ENCODE peak calls at places on chromosomes 1 and 21, in eight cellular contexts. One of them, this sample, is unnamed.

GRCh38 chr1:38152351-38153082 is 105.9 kb upstream of the POU3F1 start:
- DNase-seq in caudate nucleus: no peak
- DNase-seq in astrocyte of the spinal cord: no peak
- DNase-seq in breast epithelium: peak
- DNase-seq in activated naive CD4-positive, alpha-beta T cell treated with anti-CD3 and anti-CD28 coated beads, Interleukin-2, amount 10 ng/mL, durations not matched to agents 7 days and 5 days: no peak
- DNase-seq in HT-29: peak
- DNase-seq in CD4-positive, alpha-beta T cell: no peak
- DNase-seq in HS-5: no peak
- DNase-seq in this sample: peak

GRCh38 chr21:31711326-31711725 is 20.6 kb downstream of the SCAF4 start:
- DNase-seq in caudate nucleus: no peak
- DNase-seq in astrocyte of the spinal cord: no peak
- DNase-seq in breast epithelium: no peak
- DNase-seq in activated naive CD4-positive, alpha-beta T cell treated with anti-CD3 and anti-CD28 coated beads, Interleukin-2, amount 10 ng/mL, durations not matched to agents 7 days and 5 days: no peak
- DNase-seq in HT-29: no peak
- DNase-seq in CD4-positive, alpha-beta T cell: no peak
- DNase-seq in HS-5: no peak
- DNase-seq in this sample: no peak

GRCh38 chr1:18882511-18882910 is 19.8 kb downstream of the ALDH4A1 start:
- DNase-seq in caudate nucleus: no peak
- DNase-seq in astrocyte of the spinal cord: no peak
- DNase-seq in breast epithelium: no peak
- DNase-seq in activated naive CD4-positive, alpha-beta T cell treated with anti-CD3 and anti-CD28 coated beads, Interleukin-2, amount 10 ng/mL, durations not matched to agents 7 days and 5 days: no peak
- DNase-seq in HT-29: no peak
- DNase-seq in CD4-positive, alpha-beta T cell: no peak
- DNase-seq in HS-5: no peak
- DNase-seq in this sample: no peak

GRCh38 chr1:224959656-224960055 is 30.2 kb downstream of the DNAH14 start:
- DNase-seq in caudate nucleus: no peak
- DNase-seq in astrocyte of the spinal cord: no peak
- DNase-seq in breast epithelium: no peak
- DNase-seq in activated naive CD4-positive, alpha-beta T cell treated with anti-CD3 and anti-CD28 coated beads, Interleukin-2, amount 10 ng/mL, durations not matched to agents 7 days and 5 days: no peak
- DNase-seq in HT-29: no peak
- DNase-seq in CD4-positive, alpha-beta T cell: no peak
- DNase-seq in HS-5: no peak
- DNase-seq in this sample: no peak

GRCh38 chr1:11473635-11474034 is 5.3 kb upstream of the DISP3 start:
- DNase-seq in caudate nucleus: no peak
- DNase-seq in astrocyte of the spinal cord: no peak
- DNase-seq in breast epithelium: no peak
- DNase-seq in activated naive CD4-positive, alpha-beta T cell treated with anti-CD3 and anti-CD28 coated beads, Interleukin-2, amount 10 ng/mL, durations not matched to agents 7 days and 5 days: peak
- DNase-seq in HT-29: peak
- DNase-seq in CD4-positive, alpha-beta T cell: no peak
- DNase-seq in HS-5: no peak
- DNase-seq in this sample: no peak

GRCh38 chr1:108009603-108010195 is 44.7 kb upstream of the VAV3 start:
- DNase-seq in caudate nucleus: no peak
- DNase-seq in astrocyte of the spinal cord: peak
- DNase-seq in breast epithelium: no peak
- DNase-seq in activated naive CD4-positive, alpha-beta T cell treated with anti-CD3 and anti-CD28 coated beads, Interleukin-2, amount 10 ng/mL, durations not matched to agents 7 days and 5 days: no peak
- DNase-seq in HT-29: no peak
- DNase-seq in CD4-positive, alpha-beta T cell: no peak
- DNase-seq in HS-5: peak
- DNase-seq in this sample: no peak

GRCh38 chr1:81954388-81955023 is 153.8 kb downstream of the ADGRL2 start:
- DNase-seq in caudate nucleus: no peak
- DNase-seq in astrocyte of the spinal cord: no peak
- DNase-seq in breast epithelium: no peak
- DNase-seq in activated naive CD4-positive, alpha-beta T cell treated with anti-CD3 and anti-CD28 coated beads, Interleukin-2, amount 10 ng/mL, durations not matched to agents 7 days and 5 days: no peak
- DNase-seq in HT-29: no peak
- DNase-seq in CD4-positive, alpha-beta T cell: no peak
- DNase-seq in HS-5: no peak
- DNase-seq in this sample: no peak

GRCh38 chr1:72283204-72284083 is 1.1 kb upstream of the NEGR1 start:
- DNase-seq in caudate nucleus: peak
- DNase-seq in astrocyte of the spinal cord: peak
- DNase-seq in breast epithelium: peak
- DNase-seq in activated naive CD4-positive, alpha-beta T cell treated with anti-CD3 and anti-CD28 coated beads, Interleukin-2, amount 10 ng/mL, durations not matched to agents 7 days and 5 days: peak
- DNase-seq in HT-29: no peak
- DNase-seq in CD4-positive, alpha-beta T cell: no peak
- DNase-seq in HS-5: peak
- DNase-seq in this sample: peak

GRCh38 chr1:153617677-153618076 is 1.6 kb upstream of the S100A14 start:
- DNase-seq in caudate nucleus: no peak
- DNase-seq in astrocyte of the spinal cord: peak
- DNase-seq in breast epithelium: no peak
- DNase-seq in activated naive CD4-positive, alpha-beta T cell treated with anti-CD3 and anti-CD28 coated beads, Interleukin-2, amount 10 ng/mL, durations not matched to agents 7 days and 5 days: peak
- DNase-seq in HT-29: peak
- DNase-seq in CD4-positive, alpha-beta T cell: peak
- DNase-seq in HS-5: no peak
- DNase-seq in this sample: no peak

This sample was measured in DMS79.